ENCODE peak calls at places on chromosome 2, in four cellular contexts. One of them, this sample, is unnamed.

GRCh38 chr2:11056614-11057013 is 98.7 kb upstream of the SLC66A3 start:
- DNase-seq in heart left ventricle: no peak
- DNase-seq in osteoblast: peak; percentile 89
- DNase-seq in pancreas: no peak
- DNase-seq in this sample: no peak

GRCh38 chr2:95374029-95374428 is 28.5 kb upstream of the FAHD2A start:
- DNase-seq in heart left ventricle: no peak
- DNase-seq in osteoblast: peak; percentile 25
- DNase-seq in pancreas: no peak
- DNase-seq in this sample: no peak

GRCh38 chr2:162710282-162710891 is 128.2 kb downstream of the KCNH7 start:
- DNase-seq in heart left ventricle: no peak
- DNase-seq in osteoblast: no peak
- DNase-seq in pancreas: no peak
- DNase-seq in this sample: no peak

GRCh38 chr2:125684256-125684655 is 971.7 kb upstream of the GYPC start:
- DNase-seq in heart left ventricle: no peak
- DNase-seq in osteoblast: no peak
- DNase-seq in pancreas: no peak
- DNase-seq in this sample: no peak

GRCh38 chr2:62319061-62319460 is 123.1 kb downstream of the B3GNT2 start:
- DNase-seq in heart left ventricle: no peak
- DNase-seq in osteoblast: no peak
- DNase-seq in pancreas: no peak
- DNase-seq in this sample: no peak

GRCh38 chr2:233270366-233270765 is 18.9 kb downstream of the ATG16L1 start:
- DNase-seq in heart left ventricle: no peak
- DNase-seq in osteoblast: no peak
- DNase-seq in pancreas: no peak
- DNase-seq in this sample: no peak

GRCh38 chr2:139259422-139260051 is 479.3 kb upstream of the NXPH2 start:
- DNase-seq in heart left ventricle: no peak
- DNase-seq in osteoblast: no peak
- DNase-seq in pancreas: no peak
- DNase-seq in this sample: no peak

GRCh38 chr2:156918410-156918809 is 339.1 kb upstream of the GALNT5 start:
- DNase-seq in heart left ventricle: no peak
- DNase-seq in osteoblast: no peak
- DNase-seq in pancreas: no peak
- DNase-seq in this sample: no peak

GRCh38 chr2:109372171-109372568 is 241.6 kb downstream of the SEPTIN10 start:
- DNase-seq in heart left ventricle: no peak
- DNase-seq in osteoblast: peak; percentile 64
- DNase-seq in pancreas: no peak
- DNase-seq in this sample: peak; percentile 7

GRCh38 chr2:157572725-157573124 is 55.9 kb downstream of the ACVR1C start:
- DNase-seq in heart left ventricle: no peak
- DNase-seq in osteoblast: no peak
- DNase-seq in pancreas: no peak
- DNase-seq in this sample: no peak

GRCh38 chr2:88053301-88053700 is 2.3 kb downstream of the KRCC1 start:
- DNase-seq in heart left ventricle: no peak
- DNase-seq in osteoblast: peak; percentile 75
- DNase-seq in pancreas: no peak
- DNase-seq in this sample: no peak

GRCh38 chr2:25341753-25342371 is at the start of gene DNMT3A:
- DNase-seq in heart left ventricle: peak; percentile 77
- DNase-seq in osteoblast: peak; percentile 99
- DNase-seq in pancreas: peak; percentile 89
- DNase-seq in this sample: peak; percentile 56

GRCh38 chr2:86038291-86039081 is 67.2 kb downstream of the POLR1A start:
- DNase-seq in heart left ventricle: no peak
- DNase-seq in osteoblast: peak; percentile 92
- DNase-seq in pancreas: no peak
- DNase-seq in this sample: no peak

GRCh38 chr2:112121682-112122254 is 16.4 kb upstream of the FBLN7 start:
- DNase-seq in heart left ventricle: no peak
- DNase-seq in osteoblast: no peak
- DNase-seq in pancreas: no peak
- DNase-seq in this sample: peak; percentile 53

GRCh38 chr2:141498561-141498960 is 632.3 kb downstream of the LRP1B start:
- DNase-seq in heart left ventricle: no peak
- DNase-seq in osteoblast: no peak
- DNase-seq in pancreas: no peak
- DNase-seq in this sample: no peak

GRCh38 chr2:236171213-236172201 is 3.3 kb upstream of the GBX2 start:
- DNase-seq in heart left ventricle: no peak
- DNase-seq in osteoblast: peak; percentile 81
- DNase-seq in pancreas: no peak
- DNase-seq in this sample: no peak

GRCh38 chr2:126722081-126722480 is 66.1 kb downstream of the GYPC start:
- DNase-seq in heart left ventricle: no peak
- DNase-seq in osteoblast: no peak
- DNase-seq in pancreas: no peak
- DNase-seq in this sample: no peak

GRCh38 chr2:83471708-83472107 is 987.4 kb downstream of the SUCLG1 start:
- DNase-seq in heart left ventricle: no peak
- DNase-seq in osteoblast: no peak
- DNase-seq in pancreas: no peak
- DNase-seq in this sample: no peak

GRCh38 chr2:133194068-133194655 is 374.1 kb downstream of the NCKAP5 start:
- DNase-seq in heart left ventricle: no peak
- DNase-seq in osteoblast: no peak
- DNase-seq in pancreas: no peak
- DNase-seq in this sample: no peak

GRCh38 chr2:217826505-217826904 is 176.3 kb downstream of the TNS1 start:
- DNase-seq in heart left ventricle: peak; percentile 84
- DNase-seq in osteoblast: no peak
- DNase-seq in pancreas: peak; percentile 38
- DNase-seq in this sample: no peak

GRCh38 chr2:209579236-209579749 is 155.4 kb downstream of the MAP2 start:
- DNase-seq in heart left ventricle: no peak
- DNase-seq in osteoblast: no peak
- DNase-seq in pancreas: no peak
- DNase-seq in this sample: no peak

GRCh38 chr2:36559221-36559942 is 38.6 kb downstream of the FEZ2 start:
- DNase-seq in heart left ventricle: no peak
- DNase-seq in osteoblast: no peak
- DNase-seq in pancreas: no peak
- DNase-seq in this sample: no peak

GRCh38 chr2:36561223-36561944 is 36.6 kb downstream of the FEZ2 start:
- DNase-seq in heart left ventricle: peak; percentile 35
- DNase-seq in osteoblast: no peak
- DNase-seq in pancreas: no peak
- DNase-seq in this sample: peak; percentile 54

GRCh38 chr2:36562245-36562644 is 35.7 kb downstream of the FEZ2 start:
- DNase-seq in heart left ventricle: no peak
- DNase-seq in osteoblast: no peak
- DNase-seq in pancreas: no peak
- DNase-seq in this sample: no peak

GRCh38 chr2:36562973-36563532 is 34.9 kb downstream of the FEZ2 start:
- DNase-seq in heart left ventricle: no peak
- DNase-seq in osteoblast: no peak
- DNase-seq in pancreas: no peak
- DNase-seq in this sample: no peak

DNA sequence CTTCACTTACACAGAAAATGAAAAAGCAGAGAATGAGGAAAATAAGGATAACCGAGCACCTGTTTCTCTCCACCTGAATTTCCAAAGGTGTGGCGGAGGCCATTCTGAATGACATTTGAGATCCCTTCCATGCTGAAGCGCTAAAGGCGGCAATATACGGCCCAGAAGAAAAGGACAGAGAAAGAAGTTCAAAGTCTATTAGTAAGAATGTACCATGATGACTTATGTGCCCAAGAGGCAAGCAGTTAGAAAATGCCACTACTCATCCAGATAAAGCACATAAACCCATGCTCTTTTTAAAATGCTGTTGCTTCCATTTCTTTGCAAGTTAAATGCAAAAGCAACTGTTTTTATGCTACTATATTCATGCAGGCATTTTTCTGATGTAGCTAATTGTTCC is 37.2 kb downstream of the FEZ2 start:
- DNase-seq in heart left ventricle: no peak
- DNase-seq in osteoblast: no peak
- DNase-seq in pancreas: no peak
- DNase-seq in this sample: no peak
- H3K4me1 ChIP-seq in heart left ventricle: peaks cover 2% of the 10 kb centered on the region
- H3K4me1 ChIP-seq in osteoblast: peaks cover 71% of the 10 kb centered on the region
- H3K4me1 ChIP-seq in pancreas: peaks cover 4% of the 10 kb centered on the region
- H3K4me1 ChIP-seq in this sample: peaks cover 54% of the 10 kb centered on the region

GRCh38 chr2:30225131-30225762 is 6.1 kb upstream of the LBH start:
- DNase-seq in heart left ventricle: no peak
- DNase-seq in osteoblast: peak; percentile 60
- DNase-seq in pancreas: no peak
- DNase-seq in this sample: no peak
- TF ChIP-seq CTCF in heart left ventricle: peak; percentile 5
- TF ChIP-seq CTCF in osteoblast: peak; percentile 8
- TF ChIP-seq CTCF in pancreas: no peak
- TF ChIP-seq CTCF in this sample: no peak

GRCh38 chr2:191187105-191187829 is 36.5 kb upstream of the STAT4 start:
- DNase-seq in heart left ventricle: no peak
- DNase-seq in osteoblast: no peak
- DNase-seq in pancreas: no peak
- DNase-seq in this sample: no peak

GRCh38 chr2:191188550-191189093 is 37.8 kb upstream of the STAT4 start:
- DNase-seq in heart left ventricle: no peak
- DNase-seq in osteoblast: no peak
- DNase-seq in pancreas: no peak
- DNase-seq in this sample: no peak

GRCh38 chr2:191190439-191190838 is 39.6 kb upstream of the STAT4 start:
- DNase-seq in heart left ventricle: no peak
- DNase-seq in osteoblast: no peak
- DNase-seq in pancreas: no peak
- DNase-seq in this sample: no peak

GRCh38 chr2:191189112-191189635 is 38.4 kb upstream of the STAT4 start:
- DNase-seq in heart left ventricle: no peak
- DNase-seq in osteoblast: no peak
- DNase-seq in pancreas: no peak
- DNase-seq in this sample: no peak

DNA sequence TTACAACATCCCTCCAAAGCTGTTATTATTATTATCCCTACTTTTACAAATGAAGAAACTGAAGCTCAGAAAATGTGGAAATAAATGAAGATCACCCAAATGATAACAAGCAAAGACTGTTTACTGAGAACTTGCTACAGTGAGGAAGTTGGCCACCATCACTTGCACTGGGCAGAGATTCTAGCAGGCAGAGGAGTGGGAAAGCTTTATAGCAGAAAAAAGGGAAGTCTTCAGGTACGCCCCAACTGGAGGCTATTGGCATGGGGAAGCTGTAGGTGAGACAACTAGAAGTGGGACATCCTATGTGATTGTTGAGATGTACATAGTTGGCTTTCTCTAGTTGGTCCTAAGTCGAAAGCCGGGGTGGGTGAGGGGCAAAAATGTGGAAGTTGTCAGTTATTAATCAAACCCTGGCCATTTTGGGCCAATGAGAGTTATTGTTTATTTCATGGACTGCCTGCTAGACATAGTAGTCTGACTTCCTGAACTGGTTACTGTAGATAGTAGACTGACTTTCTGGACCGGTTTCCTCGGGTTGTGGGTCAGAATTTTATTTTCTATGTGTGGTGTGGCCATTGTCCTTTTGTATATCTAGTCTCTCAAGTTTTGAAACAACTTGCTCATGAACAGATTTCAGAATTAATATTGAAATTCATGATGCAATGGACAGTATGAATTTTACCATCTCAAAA is 40.2 kb upstream of the STAT4 start:
- DNase-seq in heart left ventricle: no peak
- DNase-seq in osteoblast: no peak
- DNase-seq in pancreas: no peak
- DNase-seq in this sample: no peak
- H3K4me1 ChIP-seq in heart left ventricle: no peaks in the 10 kb centered on the region
- H3K4me1 ChIP-seq in osteoblast: peaks cover 11% of the 10 kb centered on the region
- H3K4me1 ChIP-seq in pancreas: peaks cover 15% of the 10 kb centered on the region
- H3K4me1 ChIP-seq in this sample: no peaks in the 10 kb centered on the region

GRCh38 chr2:26770986-26771586 is 7.0 kb downstream of the SLC35F6 start:
- DNase-seq in heart left ventricle: peak; percentile 92
- DNase-seq in osteoblast: peak; percentile 90
- DNase-seq in pancreas: peak; percentile 69
- DNase-seq in this sample: peak; percentile 57
- TF ChIP-seq CTCF in heart left ventricle: peak; percentile 31
- TF ChIP-seq CTCF in osteoblast: peak; percentile 38
- TF ChIP-seq CTCF in pancreas: peak; percentile 15
- TF ChIP-seq CTCF in this sample: peak; percentile 58

GRCh38 chr2:174609261-174609660 is 11.7 kb upstream of the WIPF1 start:
- DNase-seq in heart left ventricle: no peak
- DNase-seq in osteoblast: no peak
- DNase-seq in pancreas: no peak
- DNase-seq in this sample: no peak

GRCh38 chr2:174610243-174610995 is 12.8 kb upstream of the WIPF1 start:
- DNase-seq in heart left ventricle: no peak
- DNase-seq in osteoblast: no peak
- DNase-seq in pancreas: no peak
- DNase-seq in this sample: no peak

GRCh38 chr2:174611851-174612250 is 14.2 kb upstream of the WIPF1 start:
- DNase-seq in heart left ventricle: no peak
- DNase-seq in osteoblast: no peak
- DNase-seq in pancreas: no peak
- DNase-seq in this sample: no peak

GRCh38 chr2:174612960-174613359 is 15.4 kb upstream of the WIPF1 start:
- DNase-seq in heart left ventricle: no peak
- DNase-seq in osteoblast: no peak
- DNase-seq in pancreas: no peak
- DNase-seq in this sample: no peak

GRCh38 chr2:174611006-174611405 is 13.4 kb upstream of the WIPF1 start:
- DNase-seq in heart left ventricle: no peak
- DNase-seq in osteoblast: no peak
- DNase-seq in pancreas: no peak
- DNase-seq in this sample: no peak
- H3K4me1 ChIP-seq in heart left ventricle: no peaks in the 10 kb centered on the region
- H3K4me1 ChIP-seq in osteoblast: peaks cover 53% of the 10 kb centered on the region
- H3K4me1 ChIP-seq in pancreas: peaks cover 27% of the 10 kb centered on the region
- H3K4me1 ChIP-seq in this sample: no peaks in the 10 kb centered on the region

DNA sequence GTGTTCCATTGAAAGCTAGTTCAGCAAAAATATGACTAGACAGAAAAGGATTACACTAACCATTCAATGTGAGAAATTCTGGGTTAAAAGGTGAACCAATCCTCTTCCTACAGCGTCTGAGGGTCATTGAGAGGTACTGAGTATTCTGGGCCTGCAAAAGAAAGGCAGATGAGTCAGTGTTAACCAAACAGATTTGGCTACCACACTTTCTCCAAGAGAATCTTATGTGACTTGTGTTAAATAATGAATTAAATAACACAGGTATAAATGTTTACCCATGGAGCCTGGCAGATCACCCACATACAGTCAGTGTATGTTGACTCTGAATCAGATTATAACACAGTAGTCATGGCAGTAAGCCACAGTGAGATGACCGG is 266.1 kb downstream of the MREG start:
- DNase-seq in heart left ventricle: no peak
- DNase-seq in osteoblast: no peak
- DNase-seq in pancreas: no peak
- DNase-seq in this sample: no peak
- TF ChIP-seq CTCF in heart left ventricle: no peak
- TF ChIP-seq CTCF in osteoblast: no peak
- TF ChIP-seq CTCF in pancreas: no peak
- TF ChIP-seq CTCF in this sample: no peak

This sample was measured in Caco-2.